ENCODE peak calls at places on chromosomes 12 and 14, in four cellular contexts. One of them, this sample, is unnamed.

GRCh38 chr12:62767506-62767905 is 167.4 kb downstream of the PPM1H start:
- DNase-seq in coronary artery: no peak
- DNase-seq in uterus: no peak
- DNase-seq in globus pallidus: no peak
- DNase-seq in this sample: no peak

GRCh38 chr12:58584885-58585284 is 335.4 kb downstream of the LRIG3 start:
- DNase-seq in uterus: no peak
- DNase-seq in globus pallidus: no peak
- DNase-seq in coronary artery: no peak
- DNase-seq in this sample: no peak

GRCh38 chr14:23877538-23878180 is 75.9 kb upstream of the DHRS4 start:
- DNase-seq in coronary artery: no peak
- DNase-seq in uterus: no peak
- DNase-seq in globus pallidus: no peak
- DNase-seq in this sample: no peak

GRCh38 chr14:90839024-90839888 is 23.0 kb upstream of the TTC7B start:
- DNase-seq in uterus: peak; percentile 56
- DNase-seq in coronary artery: no peak
- DNase-seq in globus pallidus: peak; percentile 34
- DNase-seq in this sample: no peak

GRCh38 chr14:50855558-50855957 is 16.3 kb upstream of the ABHD12B start:
- DNase-seq in coronary artery: no peak
- DNase-seq in uterus: no peak
- DNase-seq in globus pallidus: no peak
- DNase-seq in this sample: no peak

GRCh38 chr12:124364543-124364942 is 69.7 kb downstream of the RFLNA start:
- DNase-seq in globus pallidus: no peak
- DNase-seq in uterus: no peak
- DNase-seq in coronary artery: no peak
- DNase-seq in this sample: no peak

GRCh38 chr12:24615967-24616411 is 332.9 kb downstream of the BCAT1 start:
- DNase-seq in uterus: no peak
- DNase-seq in coronary artery: no peak
- DNase-seq in globus pallidus: no peak
- DNase-seq in this sample: no peak

GRCh38 chr12:5371636-5372035 is 60.3 kb upstream of the NTF3 start:
- DNase-seq in uterus: no peak
- DNase-seq in coronary artery: no peak
- DNase-seq in globus pallidus: no peak
- DNase-seq in this sample: no peak

GRCh38 chr14:96525452-96525851 is 23.3 kb downstream of the PAPOLA start:
- DNase-seq in coronary artery: no peak
- DNase-seq in globus pallidus: no peak
- DNase-seq in uterus: no peak
- DNase-seq in this sample: no peak

GRCh38 chr14:85483652-85484051 is 46.3 kb upstream of the FLRT2 start:
- DNase-seq in coronary artery: no peak
- DNase-seq in uterus: no peak
- DNase-seq in globus pallidus: no peak
- DNase-seq in this sample: no peak

GRCh38 chr14:68790656-68791077 is 2.2 kb downstream of the ZFP36L1 start:
- DNase-seq in globus pallidus: no peak
- DNase-seq in uterus: no peak
- DNase-seq in coronary artery: peak; percentile 68
- DNase-seq in this sample: peak; percentile 60

GRCh38 chr12:110468212-110469048 is at the start of the genes FAM216A and GPN3:
- DNase-seq in uterus: peak; percentile 96
- DNase-seq in globus pallidus: peak; percentile 97
- DNase-seq in coronary artery: peak; percentile 97
- DNase-seq in this sample: peak; percentile 97

GRCh38 chr14:102389261-102389660 is 26.5 kb downstream of the TECPR2 start:
- DNase-seq in uterus: no peak
- DNase-seq in coronary artery: no peak
- DNase-seq in globus pallidus: no peak
- DNase-seq in this sample: no peak

GRCh38 chr12:46523863-46524770 is 151.5 kb upstream of the SLC38A2 start:
- DNase-seq in globus pallidus: no peak
- DNase-seq in coronary artery: no peak
- DNase-seq in uterus: no peak
- DNase-seq in this sample: no peak

GRCh38 chr14:35234007-35234406 is 58.2 kb upstream of the PSMA6 start:
- DNase-seq in uterus: no peak
- DNase-seq in coronary artery: no peak
- DNase-seq in globus pallidus: no peak
- DNase-seq in this sample: no peak

GRCh38 chr14:61193471-61193870 is 87.7 kb downstream of the TMEM30B start:
- DNase-seq in coronary artery: no peak
- DNase-seq in uterus: no peak
- DNase-seq in globus pallidus: no peak
- DNase-seq in this sample: no peak

GRCh38 chr12:79590751-79591150 is 100.0 kb downstream of the PAWR start:
- DNase-seq in uterus: no peak
- DNase-seq in coronary artery: no peak
- DNase-seq in globus pallidus: no peak
- DNase-seq in this sample: no peak

GRCh38 chr12:120820885-120821510 is 83.2 kb downstream of the SPPL3 start:
- DNase-seq in coronary artery: no peak
- DNase-seq in globus pallidus: peak; percentile 56
- DNase-seq in uterus: no peak
- DNase-seq in this sample: peak; percentile 25

GRCh38 chr12:58346032-58346632 is 404.8 kb downstream of the ATP23 start:
- DNase-seq in coronary artery: no peak
- DNase-seq in uterus: no peak
- DNase-seq in globus pallidus: peak; percentile 8
- DNase-seq in this sample: peak; percentile 66

GRCh38 chr12:30965613-30965985 is 39.1 kb downstream of the TSPAN11 start:
- DNase-seq in coronary artery: no peak
- DNase-seq in uterus: no peak
- DNase-seq in globus pallidus: no peak
- DNase-seq in this sample: no peak

GRCh38 chr12:27899151-27899661 is 73.3 kb downstream of the PTHLH start:
- DNase-seq in coronary artery: no peak
- DNase-seq in globus pallidus: no peak
- DNase-seq in uterus: no peak
- DNase-seq in this sample: no peak